ENCODE peak calls at places on chromosomes 4 and X, in five cellular contexts. One of them, this sample, is unnamed.

GRCh38 chrX:40096395-40097091 is 1.2 kb downstream of the BCOR start:
- DNase-seq in neuronal stem cell: no peak
- DNase-seq in IMR-90: peak
- DNase-seq in H1: no peak
- DNase-seq in H9: peak
- DNase-seq in this sample: peak

GRCh38 chr4:25401066-25401465 is 24.0 kb downstream of the ANAPC4 start:
- DNase-seq in neuronal stem cell: no peak
- DNase-seq in IMR-90: peak
- DNase-seq in H1: no peak
- DNase-seq in H9: no peak
- DNase-seq in this sample: no peak

GRCh38 chr4:5940470-5941203 is 47.8 kb upstream of the CRMP1 start:
- DNase-seq in neuronal stem cell: no peak
- DNase-seq in IMR-90: peak
- DNase-seq in H1: no peak
- DNase-seq in H9: peak
- DNase-seq in this sample: peak

GRCh38 chr4:102493794-102494193 is 7.4 kb upstream of the NFKB1 start:
- DNase-seq in neuronal stem cell: no peak
- DNase-seq in IMR-90: no peak
- DNase-seq in H1: no peak
- DNase-seq in H9: no peak
- DNase-seq in this sample: no peak

GRCh38 chrX:29662759-29663503 is 552.4 kb upstream of the MAGEB2 start:
- DNase-seq in neuronal stem cell: no peak
- DNase-seq in IMR-90: peak
- DNase-seq in H1: no peak
- DNase-seq in H9: no peak
- DNase-seq in this sample: peak

GRCh38 chr4:38381788-38382187 is 282.2 kb upstream of the KLF3 start:
- DNase-seq in neuronal stem cell: no peak
- DNase-seq in IMR-90: no peak
- DNase-seq in H1: no peak
- DNase-seq in H9: no peak
- DNase-seq in this sample: no peak

GRCh38 chrX:1679238-1679637 is 64.4 kb downstream of the ASMT start:
- DNase-seq in neuronal stem cell: no peak
- DNase-seq in IMR-90: no peak
- DNase-seq in H1: no peak
- DNase-seq in H9: no peak
- DNase-seq in this sample: no peak

GRCh38 chr4:184641022-184641421 is 8.2 kb downstream of the CASP3 start:
- DNase-seq in neuronal stem cell: no peak
- DNase-seq in IMR-90: no peak
- DNase-seq in H1: no peak
- DNase-seq in H9: no peak
- DNase-seq in this sample: no peak

GRCh38 chrX:84453351-84454246 is 48.7 kb downstream of the HDX start:
- DNase-seq in neuronal stem cell: no peak
- DNase-seq in IMR-90: no peak
- DNase-seq in H1: no peak
- DNase-seq in H9: no peak
- DNase-seq in this sample: no peak

GRCh38 chr4:27267435-27268355 is 407.1 kb downstream of the STIM2 start:
- DNase-seq in neuronal stem cell: no peak
- DNase-seq in IMR-90: no peak
- DNase-seq in H1: no peak
- DNase-seq in H9: no peak
- DNase-seq in this sample: no peak

GRCh38 chr4:17846256-17846655 is 35.5 kb downstream of the NCAPG start:
- DNase-seq in neuronal stem cell: no peak
- DNase-seq in IMR-90: peak
- DNase-seq in H1: no peak
- DNase-seq in H9: no peak
- DNase-seq in this sample: peak

GRCh38 chrX:69616520-69617203 is 749 bp downstream of the EDA start:
- DNase-seq in neuronal stem cell: no peak
- DNase-seq in IMR-90: no peak
- DNase-seq in H1: no peak
- DNase-seq in H9: peak
- DNase-seq in this sample: no peak

GRCh38 chr4:112099701-112100289 is 45.5 kb upstream of the FAM241A start:
- DNase-seq in neuronal stem cell: peak
- DNase-seq in IMR-90: peak
- DNase-seq in H1: no peak
- DNase-seq in H9: no peak
- DNase-seq in this sample: peak

GRCh38 chr4:57077550-57078311 is 32.5 kb downstream of the IGFBP7 start:
- DNase-seq in neuronal stem cell: no peak
- DNase-seq in IMR-90: peak
- DNase-seq in H1: no peak
- DNase-seq in H9: peak
- DNase-seq in this sample: peak
- H2BK15ac ChIP-seq in neuronal stem cell: no peak
- H2BK15ac ChIP-seq in IMR-90: peak
- H2BK15ac ChIP-seq in H1: peak
- H2BK15ac ChIP-seq in H9: no peak
- H2BK15ac ChIP-seq in this sample: no peak

GRCh38 chrX:54999717-55000598 is at the start of gene APEX2:
- DNase-seq in neuronal stem cell: peak
- DNase-seq in IMR-90: peak
- DNase-seq in H1: peak
- DNase-seq in H9: peak
- DNase-seq in this sample: peak
- H3K4ac ChIP-seq in neuronal stem cell: no peak
- H3K4ac ChIP-seq in IMR-90: peak
- H3K4ac ChIP-seq in H1: no peak
- H3K4ac ChIP-seq in H9: no peak
- H3K4ac ChIP-seq in this sample: peak

GRCh38 chr4:189834586-189834985 is 106.1 kb upstream of the FRG1 start:
- DNase-seq in neuronal stem cell: no peak
- DNase-seq in IMR-90: no peak
- DNase-seq in H1: no peak
- DNase-seq in H9: no peak
- DNase-seq in this sample: no peak

GRCh38 chr4:189837462-189837861 is 103.2 kb upstream of the FRG1 start:
- DNase-seq in neuronal stem cell: no peak
- DNase-seq in IMR-90: no peak
- DNase-seq in H1: no peak
- DNase-seq in H9: no peak
- DNase-seq in this sample: no peak

GRCh38 chr4:189835505-189835904 is 105.2 kb upstream of the FRG1 start:
- DNase-seq in neuronal stem cell: no peak
- DNase-seq in IMR-90: peak
- DNase-seq in H1: no peak
- DNase-seq in H9: no peak
- DNase-seq in this sample: no peak

GRCh38 chr4:189828298-189828697 is 112.4 kb upstream of the FRG1 start:
- DNase-seq in neuronal stem cell: no peak
- DNase-seq in IMR-90: no peak
- DNase-seq in H1: no peak
- DNase-seq in H9: no peak
- DNase-seq in this sample: no peak

DNA sequence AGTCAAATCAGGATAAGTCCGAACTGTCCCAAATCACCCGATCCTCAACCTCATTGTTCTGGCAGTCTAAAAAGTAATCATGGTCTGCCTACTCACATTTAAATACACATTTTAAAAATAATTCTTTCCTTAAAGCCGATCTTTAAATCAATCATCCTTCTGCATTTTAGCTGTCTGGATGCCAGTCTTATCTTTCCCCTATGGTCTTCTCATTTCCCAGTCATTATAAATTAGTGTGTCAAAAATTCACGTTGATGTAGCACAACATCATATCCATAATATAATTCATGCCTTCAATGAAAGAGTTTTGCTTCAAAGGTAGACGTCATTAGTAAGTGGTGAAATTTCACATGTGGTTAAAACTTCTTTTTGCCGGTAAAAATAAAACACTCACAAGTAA is 108.1 kb upstream of the FRG1 start:
- DNase-seq in neuronal stem cell: no peak
- DNase-seq in IMR-90: no peak
- DNase-seq in H1: no peak
- DNase-seq in H9: no peak
- DNase-seq in this sample: no peak
- H2BK120ac ChIP-seq in neuronal stem cell: no peak
- H2BK120ac ChIP-seq in IMR-90: no peak
- H2BK120ac ChIP-seq in H1: no peak
- H2BK120ac ChIP-seq in H9: no peak
- H2BK120ac ChIP-seq in this sample: no peak

GRCh38 chr4:8218371-8219050 is 19.4 kb downstream of the SH3TC1 start:
- DNase-seq in neuronal stem cell: no peak
- DNase-seq in IMR-90: no peak
- DNase-seq in H1: no peak
- DNase-seq in H9: no peak
- DNase-seq in this sample: no peak

GRCh38 chr4:8216443-8217245 is 17.6 kb downstream of the SH3TC1 start:
- DNase-seq in neuronal stem cell: no peak
- DNase-seq in IMR-90: no peak
- DNase-seq in H1: no peak
- DNase-seq in H9: no peak
- DNase-seq in this sample: no peak

GRCh38 chr4:8215641-8216442 is 16.8 kb downstream of the SH3TC1 start:
- DNase-seq in neuronal stem cell: no peak
- DNase-seq in IMR-90: no peak
- DNase-seq in H1: no peak
- DNase-seq in H9: no peak
- DNase-seq in this sample: no peak

GRCh38 chr4:8217871-8218270 is 18.8 kb downstream of the SH3TC1 start:
- DNase-seq in neuronal stem cell: no peak
- DNase-seq in IMR-90: no peak
- DNase-seq in H1: no peak
- DNase-seq in H9: no peak
- DNase-seq in this sample: no peak

GRCh38 chr4:8217246-8217511 is 18.1 kb downstream of the SH3TC1 start:
- DNase-seq in neuronal stem cell: no peak
- DNase-seq in IMR-90: no peak
- DNase-seq in H1: no peak
- DNase-seq in H9: no peak
- DNase-seq in this sample: no peak
- H2BK15ac ChIP-seq in neuronal stem cell: no peak
- H2BK15ac ChIP-seq in IMR-90: no peak
- H2BK15ac ChIP-seq in H1: no peak
- H2BK15ac ChIP-seq in H9: no peak
- H2BK15ac ChIP-seq in this sample: no peak

DNA sequence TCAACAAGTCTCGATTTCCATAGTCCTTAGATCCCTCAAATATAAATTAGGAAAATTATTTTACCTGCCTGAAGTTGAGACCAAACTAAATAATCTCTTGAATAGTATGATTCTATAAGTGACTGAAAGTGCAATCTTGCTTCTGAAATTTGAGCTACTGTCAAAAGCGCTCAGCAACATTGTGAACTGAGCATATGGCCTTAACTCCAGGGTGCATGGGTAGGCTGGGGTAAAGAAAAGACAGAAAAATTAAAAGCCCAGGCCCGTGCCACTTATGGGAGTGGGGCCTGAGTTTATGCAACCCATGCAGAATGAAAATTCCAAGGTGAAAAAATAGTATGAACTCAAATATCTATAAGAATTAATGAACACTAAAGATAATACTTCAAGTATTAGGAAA is 9.8 kb downstream of the PGRMC2 start:
- DNase-seq in neuronal stem cell: no peak
- DNase-seq in IMR-90: no peak
- DNase-seq in H1: no peak
- DNase-seq in H9: no peak
- DNase-seq in this sample: no peak
- H3K4ac ChIP-seq in neuronal stem cell: no peak
- H3K4ac ChIP-seq in IMR-90: no peak
- H3K4ac ChIP-seq in H1: no peak
- H3K4ac ChIP-seq in H9: no peak
- H3K4ac ChIP-seq in this sample: no peak

GRCh38 chr4:104726002-104726401 is 231.3 kb upstream of the CXXC4 start:
- DNase-seq in neuronal stem cell: no peak
- DNase-seq in IMR-90: no peak
- DNase-seq in H1: no peak
- DNase-seq in H9: no peak
- DNase-seq in this sample: no peak
- H2BK120ac ChIP-seq in neuronal stem cell: no peak
- H2BK120ac ChIP-seq in IMR-90: no peak
- H2BK120ac ChIP-seq in H1: no peak
- H2BK120ac ChIP-seq in H9: no peak
- H2BK120ac ChIP-seq in this sample: no peak